ENCODE peak calls at places on chromosome 18, in eight cellular contexts. P is fibroblast of mammary gland; H is CD8-positive, alpha-beta T cell; F is HFF-Myc; U is stimulated activated CD4-positive, alpha-beta T cell treated with anti-CD3 and anti-CD28 coated beads, Interleukin-12 subunit alpha, Interleukin-12 subunit beta, amount 100 ng/mL, for 4 hours; G is MCF 10A; D is NCI-H2081 treated with DMSO at 0.1 percent for 48 hours; Q is caudate nucleus. J is an unnamed sample.

GRCh38 chr18:79587298-79588125 is 92.1 kb upstream of the CTDP1 start:
- DNase-seq in P (no peak), H (no peak), F (no peak), U (no peak), G (no peak), D (no peak), Q (no peak), J (no peak)

GRCh38 chr18:75384144-75384543 is 43.4 kb downstream of the SMIM21 start:
- DNase-seq in P (no peak), H (no peak), F (no peak), U (no peak), G (no peak), D (no peak), Q (no peak), J (no peak)

GRCh38 chr18:57534535-57534934 is 52.0 kb downstream of the FECH start:
- DNase-seq in P (no peak), H (no peak), F (no peak), U (no peak), G (no peak), D (no peak), Q (no peak), J (no peak)

GRCh38 chr18:26121476-26121875 is 12.2 kb upstream of the PSMA8 start:
- DNase-seq in P (peak; percentile 12), H (no peak), F (no peak), U (no peak), G (no peak), D (no peak), Q (no peak), J (no peak)

GRCh38 chr18:50819727-50820378 is at the start of gene MRO:
- DNase-seq in P (peak; percentile 79), H (peak; percentile 72), F (peak; percentile 37), U (peak; percentile 76), G (peak; percentile 80), D (peak; percentile 36), Q (peak; percentile 72), J (peak; percentile 23)

GRCh38 chr18:79554945-79555645 is 124.5 kb upstream of the CTDP1 start:
- DNase-seq in P (no peak), H (no peak), F (no peak), U (no peak), G (no peak), D (no peak), Q (no peak), J (no peak)

GRCh38 chr18:73733376-73733775 is 414.3 kb downstream of the FBXO15 start:
- DNase-seq in P (no peak), H (no peak), F (no peak), U (no peak), G (no peak), D (no peak), Q (no peak), J (no peak)

GRCh38 chr18:52582061-52582460 is 242.1 kb downstream of the DCC start:
- DNase-seq in P (no peak), H (no peak), F (no peak), U (no peak), G (no peak), D (no peak), Q (no peak), J (no peak)

GRCh38 chr18:11955299-11956029 is 25.8 kb upstream of the IMPA2 start:
- DNase-seq in P (peak; percentile 95), H (no peak), F (peak; percentile 91), U (no peak), G (peak; percentile 92), D (no peak), Q (peak; percentile 23), J (peak; percentile 40)

GRCh38 chr18:14999085-14999975 is 251.4 kb downstream of the ANKRD30B start:
- DNase-seq in P (no peak), H (no peak), F (no peak), U (no peak), G (no peak), D (no peak), Q (no peak), J (no peak)

GRCh38 chr18:45221363-45221762 is 393.9 kb upstream of the SLC14A2 start:
- DNase-seq in P (peak; percentile 84), H (no peak), F (peak; percentile 9), U (no peak), G (no peak), D (no peak), Q (no peak), J (no peak)

GRCh38 chr18:70234667-70235459 is 29.4 kb upstream of the RTTN start:
- DNase-seq in P (peak; percentile 14), H (no peak), F (no peak), U (no peak), G (peak; percentile 6), D (no peak), Q (no peak), J (no peak)

GRCh38 chr18:36322408-36322728 is 24.9 kb downstream of the FHOD3 start:
- DNase-seq in P (no peak), H (no peak), F (no peak), U (no peak), G (no peak), D (no peak), Q (no peak), J (no peak)

GRCh38 chr18:45666006-45666405 is 50.7 kb downstream of the SLC14A2 start:
- DNase-seq in P (no peak), H (no peak), F (no peak), U (no peak), G (no peak), D (no peak), Q (no peak), J (no peak)

GRCh38 chr18:9643549-9643948 is 29.2 kb upstream of the PPP4R1 start:
- DNase-seq in P (peak; percentile 96), H (no peak), F (peak; percentile 98), U (no peak), G (peak; percentile 84), D (no peak), Q (no peak), J (peak; percentile 91)

GRCh38 chr18:67266591-67267237 is 249.8 kb downstream of the DSEL start:
- DNase-seq in P (peak; percentile 79), H (no peak), F (no peak), U (no peak), G (peak; percentile 51), D (no peak), Q (no peak), J (peak; percentile 3)

GRCh38 chr18:74333091-74333490 is 17.5 kb downstream of the C18orf63 start:
- DNase-seq in P (peak; percentile 82), H (no peak), F (no peak), U (no peak), G (no peak), D (no peak), Q (no peak), J (no peak)

GRCh38 chr18:48090021-48090420 is 159.6 kb upstream of the SMAD2 start:
- DNase-seq in P (no peak), H (no peak), F (no peak), U (no peak), G (no peak), D (no peak), Q (no peak), J (no peak)

GRCh38 chr18:54679318-54680149 is 88.5 kb downstream of the DYNAP start:
- DNase-seq in P (peak; percentile 89), H (no peak), F (peak; percentile 73), U (no peak), G (peak; percentile 82), D (no peak), Q (no peak), J (peak; percentile 49)

GRCh38 chr18:53603281-53603680 is 621.2 kb downstream of the MBD2 start:
- DNase-seq in P (no peak), H (no peak), F (no peak), U (no peak), G (no peak), D (no peak), Q (no peak), J (no peak)

GRCh38 chr18:7155092-7155491 is 37.5 kb upstream of the LAMA1 start:
- DNase-seq in P (no peak), H (no peak), F (no peak), U (no peak), G (no peak), D (no peak), Q (no peak), J (no peak)

GRCh38 chr18:73365018-73365417 is 497.2 kb upstream of the NETO1 start:
- DNase-seq in P (peak; percentile 93), H (no peak), F (peak; percentile 6), U (no peak), G (peak; percentile 4), D (no peak), Q (no peak), J (peak; percentile 56)

GRCh38 chr18:37409870-37410269 is 155.7 kb downstream of the CELF4 start:
- DNase-seq in P (no peak), H (no peak), F (no peak), U (no peak), G (peak; percentile 63), D (no peak), Q (no peak), J (no peak)

GRCh38 chr18:41545091-41545888 is 409.7 kb upstream of the PIK3C3 start:
- DNase-seq in P (no peak), H (no peak), F (no peak), U (no peak), G (no peak), D (no peak), Q (no peak), J (no peak)

GRCh38 chr18:69795785-69796184 is 151.9 kb downstream of the CD226 start:
- DNase-seq in P (no peak), H (no peak), F (no peak), U (no peak), G (no peak), D (no peak), Q (no peak), J (no peak)

GRCh38 chr18:54162431-54162830 is 62.0 kb downstream of the MBD2 start:
- DNase-seq in P (peak; percentile 86), H (no peak), F (no peak), U (no peak), G (peak; percentile 37), D (no peak), Q (no peak), J (peak; percentile 31)

GRCh38 chr18:28657836-28658410 is 481.0 kb upstream of the CDH2 start:
- DNase-seq in P (no peak), H (no peak), F (no peak), U (no peak), G (no peak), D (no peak), Q (no peak), J (peak; percentile 0)

GRCh38 chr18:22900558-22901183 is 32.5 kb upstream of the RBBP8 start:
- DNase-seq in P (no peak), H (no peak), F (no peak), U (no peak), G (no peak), D (no peak), Q (no peak), J (no peak)

GRCh38 chr18:48784654-48785053 is 166.1 kb downstream of the SMAD7 start:
- DNase-seq in P (no peak), H (no peak), F (no peak), U (no peak), G (no peak), D (no peak), Q (no peak), J (no peak)

GRCh38 chr18:54260376-54261072 is 8.8 kb upstream of the POLI start:
- DNase-seq in P (peak; percentile 59), H (no peak), F (no peak), U (no peak), G (peak; percentile 54), D (no peak), Q (no peak), J (no peak)

GRCh38 chr18:13137939-13138821 is 80.4 kb upstream of the LDLRAD4 start:
- DNase-seq in P (peak; percentile 84), H (peak; percentile 28), F (no peak), U (peak; percentile 17), G (no peak), D (no peak), Q (no peak), J (no peak)

GRCh38 chr18:9177466-9177865 is 40.9 kb downstream of the ANKRD12 start:
- DNase-seq in P (no peak), H (no peak), F (no peak), U (no peak), G (no peak), D (no peak), Q (no peak), J (no peak)

GRCh38 chr18:31591628-31592027 is at the start of gene TTR:
- DNase-seq in P (no peak), H (no peak), F (no peak), U (no peak), G (no peak), D (no peak), Q (no peak), J (no peak)

GRCh38 chr18:23230688-23231087 is 95.4 kb downstream of the CABLES1 start:
- DNase-seq in P (peak; percentile 26), H (no peak), F (no peak), U (no peak), G (no peak), D (no peak), Q (no peak), J (no peak)